ENCODE peak calls at places on chromosome 12, in eight cellular contexts. One of them, this sample, is unnamed.

GRCh38 chr12:9721394-9722092 is 11.4 kb downstream of the CLECL1 start:
- DNase-seq in testis: no peak
- DNase-seq in right atrium auricular region: no peak
- DNase-seq in T-helper 22 cell: no peak
- DNase-seq in fibroblast of mammary gland: peak
- DNase-seq in B cell: peak
- DNase-seq in memory B cell: no peak
- DNase-seq in activated T-helper 1 cell treated with Interleukin-2 at 50 U/mL for 16 hours: no peak
- DNase-seq in this sample: peak

GRCh38 chr12:10220398-10221077 is 7.9 kb downstream of the GABARAPL1 start:
- DNase-seq in T-helper 22 cell: no peak
- DNase-seq in B cell: no peak
- DNase-seq in testis: peak
- DNase-seq in activated T-helper 1 cell treated with Interleukin-2 at 50 U/mL for 16 hours: no peak
- DNase-seq in right atrium auricular region: peak
- DNase-seq in fibroblast of mammary gland: peak
- DNase-seq in memory B cell: no peak
- DNase-seq in this sample: no peak

GRCh38 chr12:46556105-46556559 is 183.6 kb upstream of the SLC38A2 start:
- DNase-seq in B cell: no peak
- DNase-seq in T-helper 22 cell: no peak
- DNase-seq in fibroblast of mammary gland: peak
- DNase-seq in right atrium auricular region: no peak
- DNase-seq in memory B cell: no peak
- DNase-seq in activated T-helper 1 cell treated with Interleukin-2 at 50 U/mL for 16 hours: no peak
- DNase-seq in testis: no peak
- DNase-seq in this sample: no peak

GRCh38 chr12:122752464-122753212 is at the start of gene DENR:
- DNase-seq in B cell: peak
- DNase-seq in fibroblast of mammary gland: peak
- DNase-seq in activated T-helper 1 cell treated with Interleukin-2 at 50 U/mL for 16 hours: peak
- DNase-seq in memory B cell: peak
- DNase-seq in right atrium auricular region: peak
- DNase-seq in testis: peak
- DNase-seq in T-helper 22 cell: peak
- DNase-seq in this sample: peak

GRCh38 chr12:95674631-95675030 is 115.9 kb downstream of the NTN4 start:
- DNase-seq in T-helper 22 cell: no peak
- DNase-seq in B cell: no peak
- DNase-seq in fibroblast of mammary gland: peak
- DNase-seq in testis: no peak
- DNase-seq in activated T-helper 1 cell treated with Interleukin-2 at 50 U/mL for 16 hours: no peak
- DNase-seq in right atrium auricular region: no peak
- DNase-seq in memory B cell: no peak
- DNase-seq in this sample: no peak

GRCh38 chr12:68786929-68787328 is 21.0 kb upstream of the MDM2 start:
- DNase-seq in T-helper 22 cell: no peak
- DNase-seq in activated T-helper 1 cell treated with Interleukin-2 at 50 U/mL for 16 hours: no peak
- DNase-seq in right atrium auricular region: no peak
- DNase-seq in testis: no peak
- DNase-seq in memory B cell: no peak
- DNase-seq in B cell: no peak
- DNase-seq in fibroblast of mammary gland: no peak
- DNase-seq in this sample: peak

GRCh38 chr12:105554856-105555255 is 224.4 kb downstream of the C12orf75 start:
- DNase-seq in memory B cell: no peak
- DNase-seq in testis: no peak
- DNase-seq in B cell: no peak
- DNase-seq in fibroblast of mammary gland: no peak
- DNase-seq in right atrium auricular region: no peak
- DNase-seq in activated T-helper 1 cell treated with Interleukin-2 at 50 U/mL for 16 hours: no peak
- DNase-seq in T-helper 22 cell: no peak
- DNase-seq in this sample: no peak

GRCh38 chr12:54251667-54252284 is 28.1 kb downstream of the CBX5 start:
- DNase-seq in testis: no peak
- DNase-seq in right atrium auricular region: no peak
- DNase-seq in activated T-helper 1 cell treated with Interleukin-2 at 50 U/mL for 16 hours: no peak
- DNase-seq in T-helper 22 cell: no peak
- DNase-seq in fibroblast of mammary gland: peak
- DNase-seq in memory B cell: no peak
- DNase-seq in B cell: peak
- DNase-seq in this sample: peak

GRCh38 chr12:113727651-113728061 is 238.5 kb downstream of the RBM19 start:
- DNase-seq in T-helper 22 cell: no peak
- DNase-seq in testis: no peak
- DNase-seq in fibroblast of mammary gland: peak
- DNase-seq in memory B cell: no peak
- DNase-seq in right atrium auricular region: no peak
- DNase-seq in B cell: no peak
- DNase-seq in activated T-helper 1 cell treated with Interleukin-2 at 50 U/mL for 16 hours: no peak
- DNase-seq in this sample: no peak

GRCh38 chr12:56104815-56105476 is 587 bp downstream of the PA2G4 start:
- DNase-seq in T-helper 22 cell: no peak
- DNase-seq in B cell: no peak
- DNase-seq in right atrium auricular region: no peak
- DNase-seq in activated T-helper 1 cell treated with Interleukin-2 at 50 U/mL for 16 hours: no peak
- DNase-seq in testis: no peak
- DNase-seq in fibroblast of mammary gland: peak
- DNase-seq in memory B cell: no peak
- DNase-seq in this sample: peak

GRCh38 chr12:94041833-94042232 is 106.5 kb upstream of the PLXNC1 start:
- DNase-seq in testis: no peak
- DNase-seq in activated T-helper 1 cell treated with Interleukin-2 at 50 U/mL for 16 hours: no peak
- DNase-seq in right atrium auricular region: no peak
- DNase-seq in T-helper 22 cell: no peak
- DNase-seq in B cell: no peak
- DNase-seq in memory B cell: no peak
- DNase-seq in fibroblast of mammary gland: peak
- DNase-seq in this sample: no peak

GRCh38 chr12:47088021-47088944 is 8.5 kb upstream of the AMIGO2 start:
- DNase-seq in testis: no peak
- DNase-seq in right atrium auricular region: no peak
- DNase-seq in activated T-helper 1 cell treated with Interleukin-2 at 50 U/mL for 16 hours: no peak
- DNase-seq in B cell: no peak
- DNase-seq in T-helper 22 cell: no peak
- DNase-seq in fibroblast of mammary gland: no peak
- DNase-seq in memory B cell: no peak
- DNase-seq in this sample: no peak

GRCh38 chr12:106508966-106509365 is 73.8 kb upstream of the RFX4 start:
- DNase-seq in T-helper 22 cell: no peak
- DNase-seq in fibroblast of mammary gland: no peak
- DNase-seq in activated T-helper 1 cell treated with Interleukin-2 at 50 U/mL for 16 hours: no peak
- DNase-seq in testis: no peak
- DNase-seq in right atrium auricular region: no peak
- DNase-seq in memory B cell: no peak
- DNase-seq in B cell: no peak
- DNase-seq in this sample: no peak

GRCh38 chr12:107570721-107571120 is 114.9 kb upstream of the PWP1 start:
- DNase-seq in B cell: no peak
- DNase-seq in T-helper 22 cell: no peak
- DNase-seq in fibroblast of mammary gland: peak
- DNase-seq in right atrium auricular region: no peak
- DNase-seq in activated T-helper 1 cell treated with Interleukin-2 at 50 U/mL for 16 hours: no peak
- DNase-seq in memory B cell: no peak
- DNase-seq in testis: no peak
- DNase-seq in this sample: no peak

GRCh38 chr12:131250028-131250950 is 296.6 kb downstream of the ADGRD1 start:
- DNase-seq in memory B cell: no peak
- DNase-seq in T-helper 22 cell: no peak
- DNase-seq in B cell: no peak
- DNase-seq in fibroblast of mammary gland: no peak
- DNase-seq in right atrium auricular region: no peak
- DNase-seq in activated T-helper 1 cell treated with Interleukin-2 at 50 U/mL for 16 hours: no peak
- DNase-seq in testis: peak
- DNase-seq in this sample: no peak

GRCh38 chr12:68113644-68114043 is 45.9 kb downstream of the IFNG start:
- DNase-seq in memory B cell: no peak
- DNase-seq in T-helper 22 cell: no peak
- DNase-seq in activated T-helper 1 cell treated with Interleukin-2 at 50 U/mL for 16 hours: peak
- DNase-seq in fibroblast of mammary gland: no peak
- DNase-seq in right atrium auricular region: no peak
- DNase-seq in B cell: peak
- DNase-seq in testis: no peak
- DNase-seq in this sample: peak

GRCh38 chr12:60842166-60842565 is 1246.3 kb downstream of the SLC16A7 start:
- DNase-seq in right atrium auricular region: no peak
- DNase-seq in memory B cell: no peak
- DNase-seq in testis: no peak
- DNase-seq in fibroblast of mammary gland: no peak
- DNase-seq in activated T-helper 1 cell treated with Interleukin-2 at 50 U/mL for 16 hours: no peak
- DNase-seq in B cell: no peak
- DNase-seq in T-helper 22 cell: no peak
- DNase-seq in this sample: no peak

GRCh38 chr12:89157413-89157812 is 194.9 kb downstream of the DUSP6 start:
- DNase-seq in memory B cell: no peak
- DNase-seq in T-helper 22 cell: no peak
- DNase-seq in B cell: no peak
- DNase-seq in fibroblast of mammary gland: no peak
- DNase-seq in right atrium auricular region: no peak
- DNase-seq in testis: no peak
- DNase-seq in activated T-helper 1 cell treated with Interleukin-2 at 50 U/mL for 16 hours: no peak
- DNase-seq in this sample: no peak

GRCh38 chr12:106246891-106247730 is 709 bp downstream of the CKAP4 start:
- DNase-seq in testis: peak
- DNase-seq in memory B cell: peak
- DNase-seq in B cell: peak
- DNase-seq in activated T-helper 1 cell treated with Interleukin-2 at 50 U/mL for 16 hours: peak
- DNase-seq in T-helper 22 cell: peak
- DNase-seq in fibroblast of mammary gland: peak
- DNase-seq in right atrium auricular region: no peak
- DNase-seq in this sample: peak

GRCh38 chr12:67068773-67069450 is 200.2 kb upstream of the CAND1 start:
- DNase-seq in B cell: peak
- DNase-seq in right atrium auricular region: no peak
- DNase-seq in fibroblast of mammary gland: peak
- DNase-seq in memory B cell: no peak
- DNase-seq in T-helper 22 cell: peak
- DNase-seq in testis: peak
- DNase-seq in activated T-helper 1 cell treated with Interleukin-2 at 50 U/mL for 16 hours: peak
- DNase-seq in this sample: peak

GRCh38 chr12:85951823-85952222 is 77.7 kb downstream of the NTS start:
- DNase-seq in fibroblast of mammary gland: peak
- DNase-seq in B cell: no peak
- DNase-seq in right atrium auricular region: no peak
- DNase-seq in T-helper 22 cell: no peak
- DNase-seq in memory B cell: no peak
- DNase-seq in testis: no peak
- DNase-seq in activated T-helper 1 cell treated with Interleukin-2 at 50 U/mL for 16 hours: no peak
- DNase-seq in this sample: peak

GRCh38 chr12:43332977-43333649 is 218.9 kb downstream of the ADAMTS20 start:
- DNase-seq in testis: no peak
- DNase-seq in T-helper 22 cell: no peak
- DNase-seq in B cell: no peak
- DNase-seq in memory B cell: no peak
- DNase-seq in activated T-helper 1 cell treated with Interleukin-2 at 50 U/mL for 16 hours: no peak
- DNase-seq in right atrium auricular region: no peak
- DNase-seq in fibroblast of mammary gland: peak
- DNase-seq in this sample: no peak

GRCh38 chr12:103829092-103829491 is 11.9 kb downstream of the NT5DC3 start:
- DNase-seq in fibroblast of mammary gland: peak
- DNase-seq in B cell: no peak
- DNase-seq in memory B cell: no peak
- DNase-seq in right atrium auricular region: no peak
- DNase-seq in testis: no peak
- DNase-seq in activated T-helper 1 cell treated with Interleukin-2 at 50 U/mL for 16 hours: no peak
- DNase-seq in T-helper 22 cell: no peak
- DNase-seq in this sample: no peak

GRCh38 chr12:23472329-23472971 is 477.0 kb downstream of the SOX5 start:
- DNase-seq in testis: no peak
- DNase-seq in fibroblast of mammary gland: no peak
- DNase-seq in right atrium auricular region: no peak
- DNase-seq in activated T-helper 1 cell treated with Interleukin-2 at 50 U/mL for 16 hours: no peak
- DNase-seq in B cell: no peak
- DNase-seq in memory B cell: no peak
- DNase-seq in T-helper 22 cell: no peak
- DNase-seq in this sample: no peak

GRCh38 chr12:8057839-8058238 is 8.3 kb downstream of the C3AR1 start:
- DNase-seq in fibroblast of mammary gland: peak
- DNase-seq in B cell: no peak
- DNase-seq in right atrium auricular region: no peak
- DNase-seq in memory B cell: no peak
- DNase-seq in testis: no peak
- DNase-seq in T-helper 22 cell: no peak
- DNase-seq in activated T-helper 1 cell treated with Interleukin-2 at 50 U/mL for 16 hours: no peak
- DNase-seq in this sample: no peak

GRCh38 chr12:117204146-117204545 is 13.9 kb upstream of the FBXO21 start:
- DNase-seq in T-helper 22 cell: no peak
- DNase-seq in testis: no peak
- DNase-seq in B cell: no peak
- DNase-seq in memory B cell: no peak
- DNase-seq in right atrium auricular region: no peak
- DNase-seq in fibroblast of mammary gland: no peak
- DNase-seq in activated T-helper 1 cell treated with Interleukin-2 at 50 U/mL for 16 hours: no peak
- DNase-seq in this sample: no peak

GRCh38 chr12:67193705-67194104 is 75.5 kb upstream of the CAND1 start:
- DNase-seq in B cell: peak
- DNase-seq in right atrium auricular region: no peak
- DNase-seq in testis: peak
- DNase-seq in memory B cell: no peak
- DNase-seq in fibroblast of mammary gland: peak
- DNase-seq in T-helper 22 cell: no peak
- DNase-seq in activated T-helper 1 cell treated with Interleukin-2 at 50 U/mL for 16 hours: no peak
- DNase-seq in this sample: peak

GRCh38 chr12:122422769-122423257 is 344 bp upstream of the CLIP1 start:
- DNase-seq in T-helper 22 cell: no peak
- DNase-seq in memory B cell: no peak
- DNase-seq in testis: peak
- DNase-seq in right atrium auricular region: peak
- DNase-seq in B cell: peak
- DNase-seq in fibroblast of mammary gland: peak
- DNase-seq in activated T-helper 1 cell treated with Interleukin-2 at 50 U/mL for 16 hours: no peak
- DNase-seq in this sample: peak

GRCh38 chr12:51729331-51729730 is 119.2 kb downstream of the FIGNL2 start:
- DNase-seq in fibroblast of mammary gland: no peak
- DNase-seq in B cell: no peak
- DNase-seq in activated T-helper 1 cell treated with Interleukin-2 at 50 U/mL for 16 hours: no peak
- DNase-seq in right atrium auricular region: no peak
- DNase-seq in memory B cell: no peak
- DNase-seq in testis: no peak
- DNase-seq in T-helper 22 cell: no peak
- DNase-seq in this sample: no peak

GRCh38 chr12:69464433-69464832 is 5.8 kb upstream of the FRS2 start:
- DNase-seq in activated T-helper 1 cell treated with Interleukin-2 at 50 U/mL for 16 hours: no peak
- DNase-seq in fibroblast of mammary gland: no peak
- DNase-seq in B cell: no peak
- DNase-seq in memory B cell: no peak
- DNase-seq in right atrium auricular region: no peak
- DNase-seq in T-helper 22 cell: no peak
- DNase-seq in testis: no peak
- DNase-seq in this sample: no peak